ENCODE peak calls at places on chromosome 17, in six cellular contexts. Y is bronchial epithelial cell, M is fibroblast of mammary gland, V is BJ, X is body of pancreas, K is AG10803. P is an unnamed sample.
A peak's percentile ranks its signal among the peaks of the same experiment; 100 is the strongest.

GRCh38 chr17:6303664-6304063 is 131.3 kb downstream of the AIPL1 start:
- DNase-seq in Y (peak; percentile 21), M (no peak), V (no peak), X (no peak), K (peak; percentile 9), P (peak; percentile 68)

GRCh38 chr17:29593546-29594440 is 861 bp downstream of the ANKRD13B start:
- DNase-seq in Y (no peak), M (no peak), V (no peak), X (no peak), K (no peak), P (no peak)

GRCh38 chr17:45046536-45047125 is 4.8 kb downstream of the DCAKD start:
- DNase-seq in Y (peak; percentile 87), M (peak; percentile 66), V (no peak), X (no peak), K (no peak), P (no peak)

GRCh38 chr17:80292557-80292956 is 31.9 kb downstream of the RNF213 start:
- DNase-seq in Y (no peak), M (no peak), V (no peak), X (no peak), K (no peak), P (peak; percentile 32)

GRCh38 chr17:62125307-62125706 is 60.2 kb upstream of the MED13 start:
- DNase-seq in Y (no peak), M (no peak), V (no peak), X (no peak), K (no peak), P (no peak)

GRCh38 chr17:4229627-4230026 is 34.2 kb downstream of the ANKFY1 start:
- DNase-seq in Y (peak; percentile 36), M (peak; percentile 94), V (peak; percentile 25), X (peak; percentile 15), K (peak; percentile 91), P (no peak)

GRCh38 chr17:752620-753219 is 656 bp upstream of the GEMIN4 start:
- DNase-seq in Y (no peak), M (peak; percentile 72), V (no peak), X (peak; percentile 83), K (peak; percentile 60), P (no peak)

GRCh38 chr17:49910094-49910857 is 58.7 kb upstream of the DLX4 start:
- DNase-seq in Y (peak; percentile 62), M (peak; percentile 17), V (no peak), X (peak; percentile 16), K (no peak), P (no peak)

GRCh38 chr17:1201132-1201702 is 21.4 kb upstream of the ABR start:
- DNase-seq in Y (no peak), M (no peak), V (no peak), X (peak; percentile 30), K (no peak), P (no peak)

DNA sequence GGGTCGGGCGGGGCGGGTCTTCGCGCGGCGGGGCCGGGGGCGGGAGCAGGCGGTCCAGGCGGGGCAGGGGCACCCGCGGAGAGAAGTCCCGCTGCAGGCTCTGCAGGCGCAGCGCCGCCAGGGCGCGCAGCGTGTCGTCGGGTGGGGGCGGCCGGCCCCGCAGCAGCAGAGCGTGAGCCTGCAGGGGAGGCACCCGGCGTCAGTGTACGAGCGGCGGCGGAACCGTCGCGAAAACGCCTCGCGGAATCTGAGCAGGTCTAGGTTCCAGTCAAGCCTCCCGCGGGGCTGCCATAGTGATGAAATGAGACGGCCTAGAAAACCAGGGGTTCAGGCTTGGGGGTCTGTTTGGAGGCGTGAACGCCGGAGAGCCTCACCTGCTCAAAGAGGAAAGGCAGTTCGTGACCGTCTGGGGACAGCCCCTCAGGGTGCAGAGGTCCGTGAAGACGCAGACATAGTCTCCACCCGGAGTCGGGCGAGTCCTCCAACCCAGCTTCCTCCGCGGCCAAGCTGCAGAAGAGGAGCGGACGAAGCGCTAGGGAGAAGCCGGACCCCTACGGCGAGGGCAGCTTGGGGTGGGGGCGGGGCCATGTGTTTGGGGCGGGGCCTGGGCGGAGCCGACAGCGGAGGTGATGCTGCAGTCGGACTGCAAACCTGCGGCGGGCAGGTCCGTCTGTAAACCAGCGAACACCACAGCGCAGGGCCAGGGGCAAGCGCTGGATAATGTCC is 6.4 kb downstream of the PLEKHH3 start:
- DNase-seq in Y (no peak), M (no peak), V (no peak), X (no peak), K (no peak), P (no peak)
- TF ChIP-seq CTCF in Y (no peak), M (no peak), V (no peak), X (no peak), K (no peak), P (no peak)

GRCh38 chr17:77332981-77333685 is 192.4 kb downstream of the SEC14L1 start:
- DNase-seq in Y (peak; percentile 92), M (peak; percentile 98), V (peak; percentile 89), X (no peak), K (peak; percentile 96), P (no peak)
- TF ChIP-seq CTCF in Y (no peak), M (no peak), V (no peak), X (no peak), K (no peak), P (no peak)

GRCh38 chr17:14910916-14911315 is 354.2 kb downstream of the PMP22 start:
- DNase-seq in Y (peak; percentile 76), M (no peak), V (no peak), X (no peak), K (no peak), P (no peak)
- TF ChIP-seq CTCF in Y (no peak), M (no peak), V (no peak), X (no peak), K (no peak), P (no peak)

GRCh38 chr17:57419940-57420522 is 163.7 kb downstream of the MSI2 start:
- DNase-seq in Y (no peak), M (no peak), V (no peak), X (no peak), K (no peak), P (no peak)
- TF ChIP-seq CTCF in Y (no peak), M (no peak), V (no peak), X (no peak), K (no peak), P (no peak)

GRCh38 chr17:68513932-68514331 is 1.7 kb downstream of the PRKAR1A start:
- DNase-seq in Y (no peak), M (no peak), V (no peak), X (no peak), K (no peak), P (no peak)

GRCh38 chr17:68511671-68512246 is 471 bp upstream of the PRKAR1A start:
- DNase-seq in Y (peak; percentile 23), M (peak; percentile 69), V (peak; percentile 15), X (peak; percentile 74), K (peak; percentile 47), P (peak; percentile 72)

GRCh38 chr17:68512967-68513474 is 791 bp downstream of the PRKAR1A start:
- DNase-seq in Y (peak; percentile 49), M (peak; percentile 73), V (no peak), X (no peak), K (peak; percentile 54), P (no peak)

GRCh38 chr17:68511254-68511670 is 968 bp upstream of the PRKAR1A start:
- DNase-seq in Y (no peak), M (no peak), V (no peak), X (peak; percentile 75), K (no peak), P (no peak)

DNA sequence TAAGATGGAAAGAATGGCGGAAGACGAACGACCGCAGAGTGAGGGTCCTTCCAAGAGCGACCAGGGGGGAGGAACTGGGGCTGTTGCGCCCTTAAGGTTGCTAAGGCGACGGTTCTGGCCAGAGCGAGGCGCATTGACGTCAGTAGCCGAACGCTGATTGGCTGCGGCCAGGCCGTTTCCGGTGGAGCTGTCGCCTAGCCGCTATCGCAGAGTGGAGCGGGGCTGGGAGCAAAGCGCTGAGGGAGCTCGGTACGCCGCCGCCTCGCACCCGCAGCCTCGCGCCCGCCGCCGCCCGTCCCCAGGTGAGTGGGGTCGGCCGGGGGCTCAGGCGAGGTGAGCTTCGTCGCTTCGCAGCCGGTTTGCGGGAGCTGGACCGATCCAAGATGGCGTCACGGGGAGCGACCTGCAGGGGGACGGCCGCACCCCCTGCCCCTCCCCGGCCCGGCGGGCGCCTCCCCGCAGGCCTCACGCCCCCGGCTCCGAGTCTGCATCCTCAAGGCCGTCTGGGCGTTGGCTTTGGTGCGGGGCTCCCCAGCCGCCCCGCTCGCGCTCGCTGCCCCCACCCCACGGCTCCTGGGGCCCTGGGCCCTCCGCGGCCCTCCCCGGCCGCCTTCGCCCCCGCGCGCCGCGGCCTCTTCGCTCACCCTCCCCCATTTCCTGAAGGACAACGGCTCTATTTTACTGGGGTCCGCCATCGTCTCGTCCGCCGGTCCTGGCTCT is at the start of gene PRKAR1A:
- DNase-seq in Y (peak; percentile 87), M (peak; percentile 94), V (peak; percentile 67), X (peak; percentile 95), K (peak; percentile 92), P (peak; percentile 84)
- TF ChIP-seq CTCF in Y (peak; percentile 3), M (no peak), V (no peak), X (no peak), K (no peak), P (peak; percentile 15)

GRCh38 chr17:9905902-9906301 is 831 bp upstream of the RCVRN start:
- DNase-seq in Y (no peak), M (peak; percentile 51), V (no peak), X (peak; percentile 17), K (peak; percentile 16), P (peak; percentile 60)
- TF ChIP-seq CTCF in Y (no peak), M (peak; percentile 75), V (peak; percentile 49), X (peak; percentile 21), K (peak; percentile 59), P (peak; percentile 65)

GRCh38 chr17:78347453-78347852 is 12.4 kb downstream of the SOCS3 start:
- DNase-seq in Y (no peak), M (no peak), V (no peak), X (peak; percentile 70), K (no peak), P (no peak)

GRCh38 chr17:78348055-78348745 is 11.7 kb downstream of the SOCS3 start:
- DNase-seq in Y (no peak), M (no peak), V (no peak), X (no peak), K (no peak), P (no peak)

GRCh38 chr17:78346605-78347250 is 13.1 kb downstream of the SOCS3 start:
- DNase-seq in Y (peak; percentile 70), M (peak; percentile 52), V (no peak), X (no peak), K (no peak), P (no peak)

GRCh38 chr17:78351449-78352006 is 8.3 kb downstream of the SOCS3 start:
- DNase-seq in Y (peak; percentile 99), M (peak; percentile 98), V (peak; percentile 96), X (peak; percentile 91), K (peak; percentile 100), P (no peak)

DNA sequence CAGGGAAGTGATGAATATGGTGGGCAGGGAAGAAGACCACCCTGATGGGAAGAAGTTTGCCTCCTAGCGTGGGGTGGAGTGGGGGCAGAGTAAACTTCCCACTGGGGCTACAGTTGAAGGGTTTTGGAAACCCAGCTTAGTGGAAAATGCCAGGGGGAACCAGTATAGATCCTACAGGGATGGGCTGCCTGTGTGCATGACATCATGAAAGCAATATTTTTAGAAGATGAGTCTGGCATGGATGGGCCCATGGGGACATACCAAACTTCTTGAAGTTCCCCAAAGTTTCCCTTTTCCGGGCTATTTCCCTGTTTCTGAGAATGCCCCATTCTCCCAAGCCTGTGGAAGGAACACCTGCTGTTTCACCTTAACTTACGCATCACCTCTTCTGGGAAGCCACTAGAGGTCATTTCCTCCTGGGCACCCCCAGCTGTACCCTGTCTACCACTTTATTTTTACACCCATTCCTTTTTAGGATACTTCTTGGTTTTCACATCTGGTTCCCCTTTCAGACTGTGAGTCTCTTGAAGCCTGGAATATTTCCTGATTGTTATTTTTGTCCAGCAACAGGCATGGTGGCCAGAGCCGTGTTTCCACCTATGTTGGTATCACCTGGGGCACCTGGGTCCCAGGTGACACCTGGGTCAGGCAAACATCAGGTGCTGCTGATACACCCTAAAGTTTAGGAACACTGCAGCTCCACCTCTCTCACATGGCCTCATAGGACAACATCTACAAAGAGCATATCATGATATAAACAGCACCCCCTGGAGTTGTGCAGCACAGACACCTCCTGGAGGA is 9.8 kb downstream of the SOCS3 start:
- DNase-seq in Y (no peak), M (no peak), V (no peak), X (no peak), K (no peak), P (no peak)
- TF ChIP-seq CTCF in Y (peak; percentile 6), M (no peak), V (no peak), X (no peak), K (no peak), P (no peak)

P was measured in neural crest cell.